ENCODE peak calls at places on chromosomes 16 and 17, in four cellular contexts. W is K562, P is stomach, E is GM12878. D is an unnamed sample.

GRCh38 chr16:70746708-70747424 is 54.1 kb downstream of the VAC14 start:
- DNase-seq in W (peak; percentile 90), P (peak; percentile 85), E (no peak), D (no peak)

GRCh38 chr17:9291912-9292562 is 270.7 kb downstream of the NTN1 start:
- DNase-seq in W (peak; percentile 10), P (peak; percentile 42), E (no peak), D (no peak)

GRCh38 chr16:72836181-72836580 is 211.7 kb downstream of the ZFHX3 start:
- DNase-seq in W (no peak), P (no peak), E (no peak), D (no peak)

GRCh38 chr17:45367216-45367615 is 50.4 kb upstream of the MAP3K14 start:
- DNase-seq in W (no peak), P (no peak), E (no peak), D (no peak)

GRCh38 chr16:72291531-72291981 is 119.6 kb upstream of the PMFBP1 start:
- DNase-seq in W (no peak), P (no peak), E (no peak), D (no peak)

GRCh38 chr17:17254026-17254425 is 17.1 kb upstream of the FLCN start:
- DNase-seq in W (no peak), P (no peak), E (no peak), D (no peak)

GRCh38 chr16:8944113-8944765 is 19.5 kb downstream of the USP7 start:
- DNase-seq in W (no peak), P (no peak), E (peak; percentile 58), D (no peak)

GRCh38 chr16:89581045-89581695 is 5.6 kb downstream of the CPNE7 start:
- DNase-seq in W (no peak), P (no peak), E (no peak), D (no peak)

GRCh38 chr17:60527701-60528100 is 1.7 kb upstream of the APPBP2 start:
- DNase-seq in W (no peak), P (no peak), E (no peak), D (no peak)

GRCh38 chr16:66386629-66387622 is 20.4 kb downstream of the CDH5 start:
- DNase-seq in W (no peak), P (peak; percentile 8), E (no peak), D (no peak)

GRCh38 chr17:34527908-34528470 is 51.4 kb upstream of the TMEM132E start:
- DNase-seq in W (peak; percentile 24), P (no peak), E (no peak), D (no peak)

GRCh38 chr16:70253291-70254094 is 1.8 kb upstream of the EXOSC6 start:
- DNase-seq in W (peak; percentile 63), P (no peak), E (no peak), D (no peak)

GRCh38 chr17:72125742-72126141 is 4.9 kb downstream of the SOX9 start:
- DNase-seq in W (no peak), P (no peak), E (no peak), D (no peak)

GRCh38 chr17:56440391-56440790 is 153.1 kb upstream of the NOG start:
- DNase-seq in W (no peak), P (no peak), E (no peak), D (no peak)

GRCh38 chr17:82983510-82984248 is 95.7 kb upstream of the METRNL start:
- DNase-seq in W (no peak), P (no peak), E (no peak), D (no peak)

GRCh38 chr17:58166682-58167081 is at the start of gene OR4D2:
- DNase-seq in W (no peak), P (no peak), E (no peak), D (no peak)

GRCh38 chr17:7084058-7084457 is 4.0 kb upstream of the CLEC10A start:
- DNase-seq in W (no peak), P (no peak), E (no peak), D (no peak)

GRCh38 chr17:60164697-60165096 is 14.9 kb downstream of the CA4 start:
- DNase-seq in W (no peak), P (no peak), E (no peak), D (no peak)

GRCh38 chr17:58052951-58053715 is 30.1 kb upstream of the DYNLL2 start:
- DNase-seq in W (no peak), P (no peak), E (no peak), D (no peak)

GRCh38 chr16:89156740-89157645 is 14.6 kb upstream of the CDH15 start:
- DNase-seq in W (no peak), P (no peak), E (no peak), D (no peak)

GRCh38 chr16:12917653-12918052 is 16.3 kb downstream of the SHISA9 start:
- DNase-seq in W (no peak), P (no peak), E (no peak), D (no peak)

GRCh38 chr17:80678621-80679020 is 134.0 kb downstream of the RPTOR start:
- DNase-seq in W (peak; percentile 40), P (no peak), E (no peak), D (no peak)

GRCh38 chr16:56145369-56145768 is 45.9 kb upstream of the GNAO1 start:
- DNase-seq in W (no peak), P (no peak), E (no peak), D (no peak)

GRCh38 chr16:30948956-30949654 is at the start of gene ORAI3:
- DNase-seq in W (peak; percentile 82), P (peak; percentile 77), E (no peak), D (no peak)

GRCh38 chr16:15807603-15808009 is 49.2 kb downstream of the MYH11 start:
- DNase-seq in W (peak; percentile 51), P (no peak), E (no peak), D (no peak)

GRCh38 chr16:27304881-27305280 is 8.9 kb upstream of the IL4R start:
- DNase-seq in W (no peak), P (no peak), E (no peak), D (no peak)

GRCh38 chr17:9072626-9073339 is 51.5 kb downstream of the NTN1 start:
- DNase-seq in W (no peak), P (peak; percentile 83), E (no peak), D (no peak)

GRCh38 chr16:77789085-77789611 is 784 bp downstream of the VAT1L start:
- DNase-seq in W (no peak), P (no peak), E (no peak), D (no peak)

GRCh38 chr16:86391987-86392386 is 118.3 kb upstream of the FOXF1 start:
- DNase-seq in W (no peak), P (no peak), E (no peak), D (no peak)

GRCh38 chr17:8025176-8025911 is 13.5 kb upstream of the ALOX15B start:
- DNase-seq in W (no peak), P (no peak), E (no peak), D (no peak)

GRCh38 chr16:84193480-84193879 is 2.5 kb downstream of the ADAD2 start:
- DNase-seq in W (no peak), P (no peak), E (no peak), D (no peak)

GRCh38 chr17:58382108-58382884 is 30.3 kb upstream of the SUPT4H1 start:
- DNase-seq in W (no peak), P (no peak), E (peak; percentile 44), D (no peak)

GRCh38 chr17:6471531-6472465 is 27.5 kb downstream of the PIMREG start:
- DNase-seq in W (no peak), P (no peak), E (no peak), D (no peak)

GRCh38 chr17:8696951-8697745 is 47.5 kb downstream of the CCDC42 start:
- DNase-seq in W (no peak), P (no peak), E (no peak), D (no peak)

GRCh38 chr17:60769327-60769726 is 91.7 kb downstream of the BCAS3 start:
- DNase-seq in W (no peak), P (no peak), E (no peak), D (no peak)

GRCh38 chr16:88999457-89000206 is 22.6 kb upstream of the CBFA2T3 start:
- DNase-seq in W (peak; percentile 76), P (no peak), E (no peak), D (no peak)

GRCh38 chr16:4702466-4702808 is 9.1 kb downstream of the NUDT16L1 start:
- DNase-seq in W (peak; percentile 42), P (no peak), E (no peak), D (no peak)
- H3K36me3 ChIP-seq in W (peaks cover 88% of the 10 kb centered on the region), P (peaks cover 97% of the 10 kb centered on the region), E (peaks cover 31% of the 10 kb centered on the region), D (peaks cover 20% of the 10 kb centered on the region)

GRCh38 chr17:38886643-38887010 is 16.8 kb downstream of the LASP1 start:
- DNase-seq in W (no peak), P (no peak), E (no peak), D (no peak)
- TF ChIP-seq POLR2AphosphoS5 in W (no peak), P (no peak), E (no peak), D (no peak)

GRCh38 chr17:68542698-68543463 is 30.7 kb downstream of the PRKAR1A start:
- DNase-seq in W (no peak), P (no peak), E (no peak), D (no peak)

GRCh38 chr17:68540981-68541380 is 28.8 kb downstream of the PRKAR1A start:
- DNase-seq in W (no peak), P (no peak), E (no peak), D (no peak)

GRCh38 chr17:68541816-68542215 is 29.6 kb downstream of the PRKAR1A start:
- DNase-seq in W (no peak), P (no peak), E (no peak), D (no peak)

GRCh38 chr17:68544111-68544510 is 31.9 kb downstream of the PRKAR1A start:
- DNase-seq in W (no peak), P (no peak), E (no peak), D (no peak)

GRCh38 chr17:68544521-68544920 is 32.3 kb downstream of the PRKAR1A start:
- DNase-seq in W (no peak), P (no peak), E (no peak), D (no peak)
- H3K36me3 ChIP-seq in W (no peaks in the 10 kb centered on the region), P (peaks cover 33% of the 10 kb centered on the region), E (no peaks in the 10 kb centered on the region), D (no peaks in the 10 kb centered on the region)

GRCh38 chr16:2148714-2149629 is 547 bp downstream of the RAB26 start:
- DNase-seq in W (peak; percentile 58), P (peak; percentile 48), E (no peak), D (no peak)

GRCh38 chr16:2150418-2151187 is 2.2 kb downstream of the RAB26 start:
- DNase-seq in W (peak; percentile 74), P (peak; percentile 59), E (no peak), D (no peak)

GRCh38 chr16:2152695-2153506 is 2.7 kb upstream of the TRAF7 start:
- DNase-seq in W (peak; percentile 62), P (peak; percentile 48), E (no peak), D (no peak)

GRCh38 chr16:2149630-2150417 is 1.4 kb downstream of the RAB26 start:
- DNase-seq in W (peak; percentile 58), P (no peak), E (no peak), D (no peak)

GRCh38 chr16:2151188-2152091 is 3.0 kb downstream of the RAB26 start:
- DNase-seq in W (peak; percentile 70), P (no peak), E (no peak), D (no peak)
- TF ChIP-seq POLR2AphosphoS5 in W (peak; percentile 35), P (no peak), E (peak; percentile 32), D (no peak)

GRCh38 chr17:4453821-4454591 is 20.3 kb downstream of the SPNS3 start:
- DNase-seq in W (no peak), P (no peak), E (no peak), D (no peak)
- H3K36me3 ChIP-seq in W (no peaks in the 10 kb centered on the region), P (no peaks in the 10 kb centered on the region), E (no peaks in the 10 kb centered on the region), D (no peaks in the 10 kb centered on the region)

GRCh38 chr16:57147381-57148191 is 38.3 kb downstream of the PSME3IP1 start:
- DNase-seq in W (no peak), P (no peak), E (no peak), D (peak; percentile 20)
- TF ChIP-seq POLR2AphosphoS5 in W (no peak), P (no peak), E (no peak), D (no peak)